ENCODE peak calls at places on chromosome 17, in eight cellular contexts. Q is tibial artery, Y is WERI-Rb-1, E is activated B cell treated with CpG ODN at 0.5 μM for 24 hours, R is progenitor cell of endocrine pancreas, W is natural killer cell, K is right lobe of liver, O is fibroblast of the aortic adventitia. L is an unnamed sample.
A peak's percentile ranks its signal among the peaks of the same experiment; 100 is the strongest.

GRCh38 chr17:75523647-75524046 is 1.9 kb upstream of the LLGL2 start:
- DNase-seq in Q (no peak), Y (no peak), E (no peak), R (no peak), W (no peak), K (no peak), O (no peak), L (no peak)

GRCh38 chr17:19004601-19005441 is at the start of gene FAM83G:
- DNase-seq in Q (peak; percentile 92), Y (no peak), E (peak; percentile 83), R (peak; percentile 34), W (peak; percentile 89), K (peak; percentile 89), O (peak; percentile 52), L (peak; percentile 93)

GRCh38 chr17:68036304-68037147 is 991 bp downstream of the KPNA2 start:
- DNase-seq in Q (no peak), Y (no peak), E (no peak), R (no peak), W (no peak), K (no peak), O (peak; percentile 55), L (no peak)

GRCh38 chr17:6456321-6456720 is 12.1 kb downstream of the PIMREG start:
- DNase-seq in Q (no peak), Y (no peak), E (no peak), R (no peak), W (no peak), K (no peak), O (no peak), L (no peak)

GRCh38 chr17:50103252-50103651 is 8.1 kb downstream of the PDK2 start:
- DNase-seq in Q (no peak), Y (no peak), E (no peak), R (no peak), W (no peak), K (no peak), O (no peak), L (no peak)

GRCh38 chr17:67759355-67760171 is 41.8 kb downstream of the NOL11 start:
- DNase-seq in Q (no peak), Y (no peak), E (no peak), R (no peak), W (no peak), K (no peak), O (peak; percentile 83), L (no peak)

GRCh38 chr17:65583921-65584603 is 22.6 kb upstream of the AXIN2 start:
- DNase-seq in Q (no peak), Y (no peak), E (no peak), R (no peak), W (no peak), K (no peak), O (no peak), L (no peak)

GRCh38 chr17:14621826-14622621 is 321.1 kb downstream of the HS3ST3B1 start:
- DNase-seq in Q (no peak), Y (no peak), E (no peak), R (no peak), W (no peak), K (no peak), O (no peak), L (no peak)

GRCh38 chr17:8966926-8967325 is 1.4 kb upstream of the PIK3R5 start:
- DNase-seq in Q (no peak), Y (no peak), E (no peak), R (no peak), W (no peak), K (no peak), O (no peak), L (no peak)

GRCh38 chr17:60610481-60610880 is 10.5 kb downstream of the PPM1D start:
- DNase-seq in Q (no peak), Y (no peak), E (no peak), R (no peak), W (no peak), K (no peak), O (peak; percentile 36), L (no peak)

GRCh38 chr17:52827526-52827925 is 669.0 kb upstream of the CA10 start:
- DNase-seq in Q (no peak), Y (no peak), E (no peak), R (no peak), W (no peak), K (peak; percentile 14), O (no peak), L (no peak)

GRCh38 chr17:40322417-40323315 is 13.7 kb downstream of the RARA start:
- DNase-seq in Q (peak; percentile 91), Y (no peak), E (peak; percentile 83), R (no peak), W (peak; percentile 90), K (peak; percentile 60), O (peak; percentile 81), L (peak; percentile 84)

GRCh38 chr17:40038882-40039513 is 15.2 kb downstream of the MED24 start:
- DNase-seq in Q (peak; percentile 91), Y (peak; percentile 49), E (no peak), R (no peak), W (no peak), K (no peak), O (peak; percentile 85), L (no peak)

GRCh38 chr17:57881143-57881542 is 31.3 kb upstream of the MRPS23 start:
- DNase-seq in Q (no peak), Y (no peak), E (no peak), R (no peak), W (no peak), K (no peak), O (peak; percentile 92), L (no peak)

GRCh38 chr17:76139801-76140660 is 1.0 kb downstream of the FOXJ1 start:
- DNase-seq in Q (no peak), Y (no peak), E (peak; percentile 53), R (peak; percentile 63), W (peak; percentile 44), K (peak; percentile 23), O (no peak), L (peak; percentile 52)

GRCh38 chr17:835263-835662 is 53.1 kb downstream of the MRM3 start:
- DNase-seq in Q (no peak), Y (no peak), E (no peak), R (no peak), W (no peak), K (no peak), O (peak; percentile 99), L (no peak)

GRCh38 chr17:74424658-74425057 is 7.2 kb upstream of the GPRC5C start:
- DNase-seq in Q (peak; percentile 80), Y (no peak), E (no peak), R (no peak), W (no peak), K (no peak), O (no peak), L (no peak)

DNA sequence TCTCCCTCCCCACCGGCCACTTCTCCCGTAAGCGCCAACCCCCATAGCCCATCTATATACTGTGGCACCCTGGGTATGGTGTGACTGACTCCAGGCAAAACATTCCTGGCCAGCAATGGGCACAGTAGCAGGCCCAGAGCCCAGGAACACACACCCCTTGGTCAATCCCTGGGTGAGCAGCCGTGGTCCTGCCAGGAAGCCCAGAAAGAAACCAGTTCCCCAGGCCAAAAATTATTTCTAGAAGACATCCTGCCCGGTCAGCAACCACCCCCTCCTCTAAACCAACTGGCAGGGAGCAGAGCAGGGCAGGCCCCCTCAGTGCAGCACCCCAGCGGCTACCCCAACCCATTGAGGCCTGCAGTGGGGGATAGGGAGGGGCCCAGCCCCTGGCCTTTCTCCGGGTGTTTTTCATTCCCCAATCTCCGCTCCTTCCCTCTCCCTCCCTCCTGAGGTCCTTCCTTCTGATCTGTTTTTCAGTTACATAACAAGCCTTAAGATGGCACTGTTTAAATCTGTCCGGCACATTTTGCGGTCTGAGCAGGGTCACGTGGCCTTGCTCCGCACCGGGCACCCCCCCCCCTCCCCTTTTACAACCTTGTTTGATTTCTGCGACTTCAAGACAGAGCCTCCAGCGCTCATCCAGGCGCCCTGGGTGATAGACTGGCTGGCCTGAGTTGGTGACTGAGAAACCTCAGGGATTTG is 2.0 kb downstream of the NPTX1 start:
- DNase-seq in Q (no peak), Y (peak; percentile 78), E (no peak), R (no peak), W (no peak), K (no peak), O (peak; percentile 45), L (no peak)
- TF ChIP-seq CTCF in Q (no peak), Y (peak; percentile 17), E (no peak), R (no peak), W (no peak), K (no peak), O (no peak), L (peak; percentile 16)

DNA sequence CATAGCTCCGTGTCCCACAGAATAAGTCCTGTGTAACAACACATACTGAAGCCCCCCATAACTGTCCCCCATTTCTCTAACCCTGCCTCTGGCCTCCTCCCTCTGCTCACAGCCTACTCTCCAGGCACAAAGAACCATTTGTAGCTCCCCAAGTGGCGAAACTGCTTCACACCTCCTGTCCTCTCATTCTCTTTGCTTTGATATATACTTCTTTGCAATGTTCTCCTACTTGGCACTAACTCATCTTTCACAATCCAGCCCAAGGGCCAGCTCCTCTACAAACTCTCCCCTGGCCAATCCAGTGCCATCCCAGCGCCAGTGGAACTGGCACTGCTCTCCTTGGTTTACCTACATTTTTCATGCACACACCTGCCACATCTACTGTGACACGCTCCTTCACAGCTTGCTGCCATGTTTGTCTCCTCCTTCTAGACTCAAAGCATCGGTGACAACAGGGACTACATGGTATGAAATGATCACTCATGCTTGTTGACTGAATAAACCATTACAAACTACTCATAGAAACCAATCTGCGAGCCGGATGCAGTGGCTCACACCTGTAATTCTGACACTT is 12.8 kb downstream of the CYTH1 start:
- DNase-seq in Q (no peak), Y (no peak), E (no peak), R (no peak), W (no peak), K (no peak), O (no peak), L (no peak)
- TF ChIP-seq CTCF in Q (no peak), Y (peak; percentile 41), E (no peak), R (no peak), W (peak; percentile 20), K (no peak), O (no peak), L (peak; percentile 17)

GRCh38 chr17:32588982-32589381 is 102.2 kb downstream of the CDK5R1 start:
- DNase-seq in Q (no peak), Y (peak; percentile 36), E (no peak), R (no peak), W (no peak), K (no peak), O (no peak), L (no peak)
- TF ChIP-seq CTCF in Q (no peak), Y (peak; percentile 74), E (no peak), R (peak; percentile 48), W (no peak), K (peak; percentile 18), O (no peak), L (no peak)

GRCh38 chr17:37190493-37190892 is 185.3 kb upstream of the C17orf78 start:
- DNase-seq in Q (no peak), Y (no peak), E (no peak), R (no peak), W (no peak), K (no peak), O (no peak), L (no peak)
- TF ChIP-seq CTCF in Q (no peak), Y (no peak), E (no peak), R (peak; percentile 32), W (no peak), K (no peak), O (peak; percentile 48), L (no peak)